ENCODE peak calls at places on chromosomes 1 and 21, in seven cellular contexts. E is T-helper 1 cell; S is mesothelial cell of epicardium; P is epithelial cell of prostate; Y is NCI-H774; U is stimulated activated naive CD4-positive, alpha-beta T cell; F is putamen. B is an unnamed sample.

GRCh38 chr1:214840366-214840765 is 237.4 kb downstream of the CENPF start:
- DNase-seq in E (no peak), S (no peak), P (no peak), Y (no peak), U (no peak), F (no peak), B (no peak)

GRCh38 chr1:40185951-40186864 is 25.0 kb downstream of the RLF start:
- DNase-seq in E (peak), S (no peak), P (peak), Y (no peak), U (no peak), F (peak), B (no peak)

GRCh38 chr1:212437179-212437798 is 4.6 kb downstream of the NENF start:
- DNase-seq in E (no peak), S (no peak), P (no peak), Y (no peak), U (no peak), F (no peak), B (no peak)

GRCh38 chr1:24969616-24970398 is 39.7 kb upstream of the RUNX3 start:
- DNase-seq in E (no peak), S (no peak), P (no peak), Y (no peak), U (no peak), F (no peak), B (no peak)

GRCh38 chr1:106700151-106700550 is 356.3 kb upstream of the PRMT6 start:
- DNase-seq in E (no peak), S (no peak), P (no peak), Y (no peak), U (no peak), F (no peak), B (no peak)

GRCh38 chr1:106897976-106898375 is 158.5 kb upstream of the PRMT6 start:
- DNase-seq in E (no peak), S (no peak), P (no peak), Y (no peak), U (no peak), F (no peak), B (no peak)

GRCh38 chr1:101733340-101733739 is 263.4 kb downstream of the OLFM3 start:
- DNase-seq in E (no peak), S (no peak), P (no peak), Y (no peak), U (no peak), F (no peak), B (peak)

GRCh38 chr21:36347278-36347961 is 27.4 kb downstream of the MORC3 start:
- DNase-seq in E (no peak), S (no peak), P (no peak), Y (peak), U (no peak), F (no peak), B (no peak)

GRCh38 chr1:201251411-201251810 is 31.9 kb upstream of the PKP1 start:
- DNase-seq in E (no peak), S (no peak), P (no peak), Y (no peak), U (no peak), F (no peak), B (no peak)

GRCh38 chr1:175618559-175618958 is 124.8 kb downstream of the TNR start:
- DNase-seq in E (no peak), S (no peak), P (no peak), Y (no peak), U (no peak), F (no peak), B (no peak)

GRCh38 chr1:95384570-95384969 is 150.6 kb downstream of the RWDD3 start:
- DNase-seq in E (no peak), S (peak), P (no peak), Y (no peak), U (no peak), F (no peak), B (peak)